ENCODE peak calls at places on chromosome 17, in six cellular contexts. C is skeletal muscle cell, Z is psoas muscle, B is Panc1, P is IMR-90, A is fibroblast of villous mesenchyme. J is an unnamed sample.

GRCh38 chr17:20063665-20064648 is 54.8 kb downstream of the SPECC1 start:
- DNase-seq in Z (peak), B (peak), C (peak), A (peak), P (peak), J (peak)

GRCh38 chr17:61132524-61133025 is 267.1 kb upstream of the TBX2 start:
- DNase-seq in Z (no peak), P (no peak), C (no peak), A (no peak), B (no peak), J (no peak)

GRCh38 chr17:74430706-74431567 is 951 bp upstream of the GPRC5C start:
- DNase-seq in B (no peak), Z (peak), C (no peak), A (peak), P (peak), J (peak)

GRCh38 chr17:38469875-38470274 is 41.6 kb downstream of the ARHGAP23 start:
- DNase-seq in Z (peak), A (peak), B (no peak), C (no peak), P (peak), J (peak)

GRCh38 chr17:34226011-34226410 is 29.1 kb upstream of the CCL2 start:
- DNase-seq in Z (no peak), C (no peak), B (no peak), A (no peak), P (peak), J (peak)

GRCh38 chr17:64061157-64061898 is 40.9 kb upstream of the ICAM2 start:
- DNase-seq in B (no peak), A (peak), P (peak), C (no peak), Z (no peak), J (no peak)

GRCh38 chr17:49240619-49241018 is 10.0 kb upstream of the PHOSPHO1 start:
- DNase-seq in P (no peak), A (no peak), C (no peak), B (no peak), Z (no peak), J (no peak)

GRCh38 chr17:68809148-68809547 is 146.0 kb downstream of the ABCA8 start:
- DNase-seq in B (no peak), Z (no peak), P (no peak), A (no peak), C (no peak), J (no peak)

GRCh38 chr17:8965394-8966168 is at the start of gene PIK3R5:
- DNase-seq in Z (peak), B (no peak), A (no peak), C (no peak), P (no peak), J (no peak)

GRCh38 chr17:10683853-10684252 is 13.5 kb downstream of the SCO1 start:
- DNase-seq in Z (no peak), P (peak), C (no peak), A (peak), B (no peak), J (peak)

GRCh38 chr17:45234641-45235040 is 13.0 kb downstream of the FMNL1 start:
- DNase-seq in A (no peak), B (no peak), C (no peak), Z (no peak), P (no peak), J (no peak)

GRCh38 chr17:73639926-73640325 is 4.3 kb downstream of the SDK2 start:
- DNase-seq in A (no peak), B (no peak), P (no peak), Z (no peak), C (no peak), J (no peak)

GRCh38 chr17:38591759-38592241 is 14.0 kb downstream of the SRCIN1 start:
- DNase-seq in P (no peak), A (no peak), Z (no peak), C (no peak), B (no peak), J (peak)

GRCh38 chr17:7016406-7016805 is 4.0 kb downstream of the RNASEK start:
- DNase-seq in B (no peak), C (no peak), A (no peak), Z (no peak), P (no peak), J (no peak)

GRCh38 chr17:48023408-48024148 is 14.0 kb downstream of the COPZ2 start:
- DNase-seq in A (no peak), B (peak), P (peak), Z (peak), C (no peak), J (peak)

GRCh38 chr17:6948562-6948961 is 47.3 kb upstream of the ALOX12 start:
- DNase-seq in B (no peak), A (no peak), Z (no peak), C (no peak), P (no peak), J (no peak)

GRCh38 chr17:43689814-43690213 is 28.1 kb upstream of the MEOX1 start:
- DNase-seq in B (no peak), P (no peak), A (no peak), C (no peak), Z (no peak), J (no peak)

GRCh38 chr17:27654136-27654535 is 23.1 kb downstream of the LGALS9 start:
- DNase-seq in B (no peak), C (no peak), Z (no peak), A (no peak), P (no peak), J (no peak)

GRCh38 chr17:27526603-27527002 is 70.4 kb downstream of the KSR1 start:
- DNase-seq in B (no peak), Z (peak), A (peak), C (no peak), P (peak), J (peak)

GRCh38 chr17:81157848-81158687 is 7.2 kb upstream of the PVALEF start:
- DNase-seq in A (no peak), P (no peak), C (no peak), B (no peak), Z (peak), J (no peak)

GRCh38 chr17:81158688-81159590 is 6.4 kb upstream of the PVALEF start:
- DNase-seq in A (no peak), Z (peak), B (no peak), C (no peak), P (no peak), J (no peak)

GRCh38 chr17:81160747-81161453 is 4.4 kb upstream of the PVALEF start:
- DNase-seq in P (no peak), A (no peak), B (no peak), Z (no peak), C (no peak), J (no peak)

GRCh38 chr17:81160306-81160705 is 5.0 kb upstream of the PVALEF start:
- DNase-seq in A (no peak), Z (peak), P (no peak), B (no peak), C (no peak), J (no peak)

DNA sequence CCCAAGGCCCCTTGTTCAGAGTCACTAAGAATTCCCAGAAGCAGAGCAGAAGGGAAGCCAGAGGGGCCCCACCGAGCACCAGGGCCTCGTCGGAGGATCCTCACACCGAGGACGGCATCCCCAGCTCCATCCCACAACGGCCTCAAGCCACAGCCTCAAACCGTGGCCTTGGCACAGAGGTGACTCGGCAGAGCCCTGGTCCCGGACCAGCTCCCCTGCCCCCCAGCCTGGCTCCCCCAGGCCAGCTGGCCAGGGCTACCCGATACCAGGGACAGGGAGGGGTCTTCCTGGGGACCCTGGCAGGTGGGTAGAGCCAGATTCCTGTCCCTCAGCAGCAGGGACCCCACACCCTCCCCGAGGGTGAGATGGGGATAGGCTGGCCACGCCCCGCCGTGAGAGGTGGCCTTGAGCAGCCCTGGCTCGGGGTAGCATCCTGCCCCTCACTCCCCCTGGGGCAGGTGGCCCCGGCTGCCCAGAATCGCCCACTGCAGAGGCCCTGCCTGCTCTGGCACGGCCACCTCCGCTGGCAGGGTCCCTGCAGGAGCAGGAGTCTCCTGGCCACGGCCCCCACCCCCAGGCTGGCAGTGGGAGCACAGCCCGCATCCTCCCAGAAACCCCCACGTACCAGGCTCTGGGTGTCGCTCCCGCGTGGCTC is 5.6 kb upstream of the PVALEF start:
- DNase-seq in Z (peak), C (no peak), P (no peak), A (no peak), B (no peak), J (no peak)
- H3K4me3 ChIP-seq in Z (peak), C (no peak), P (no peak), A (no peak), B (no peak), J (no peak)

DNA sequence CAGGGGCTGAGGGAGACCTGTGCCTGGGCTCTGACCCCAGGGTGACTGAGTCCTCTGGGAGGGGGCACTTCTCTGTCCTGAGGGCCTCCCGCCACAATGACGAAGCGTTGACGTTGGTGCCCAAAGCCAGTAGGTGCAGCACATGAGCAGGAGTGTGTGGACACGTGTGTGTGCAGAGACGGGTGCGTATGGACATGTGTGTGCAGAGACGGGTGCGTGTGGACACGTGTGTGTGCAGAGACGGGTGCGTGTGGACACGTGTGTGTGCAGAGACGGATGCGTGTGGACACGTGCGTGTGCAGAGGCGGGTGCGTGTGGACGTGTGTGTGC is 726 bp upstream of the CD7 start:
- DNase-seq in B (no peak), A (no peak), Z (no peak), P (no peak), C (no peak), J (no peak)
- H3K4me3 ChIP-seq in B (no peak), A (no peak), Z (no peak), P (no peak), C (no peak), J (no peak)

GRCh38 chr17:3961564-3962047 is 2.6 kb downstream of the ATP2A3 start:
- DNase-seq in C (no peak), Z (no peak), P (no peak), B (no peak), A (no peak), J (no peak)
- H3K4me3 ChIP-seq in C (no peak), Z (no peak), P (no peak), B (no peak), A (no peak), J (no peak)

GRCh38 chr17:21463779-21464407 is 87.7 kb downstream of the KCNJ12 start:
- DNase-seq in Z (no peak), C (no peak), B (no peak), P (no peak), A (peak), J (no peak)
- H3K4me3 ChIP-seq in Z (peak), C (no peak), B (no peak), P (no peak), A (no peak), J (no peak)

GRCh38 chr17:57356722-57357391 is 100.5 kb downstream of the MSI2 start:
- DNase-seq in A (no peak), C (no peak), P (no peak), B (no peak), Z (no peak), J (no peak)

GRCh38 chr17:57355090-57355859 is 99.0 kb downstream of the MSI2 start:
- DNase-seq in Z (no peak), C (no peak), B (no peak), P (no peak), A (no peak), J (no peak)

GRCh38 chr17:57352658-57353057 is 96.3 kb downstream of the MSI2 start:
- DNase-seq in C (no peak), P (no peak), A (no peak), Z (no peak), B (no peak), J (no peak)

GRCh38 chr17:57356153-57356721 is 99.9 kb downstream of the MSI2 start:
- DNase-seq in B (no peak), Z (no peak), C (no peak), A (no peak), P (no peak), J (no peak)

DNA sequence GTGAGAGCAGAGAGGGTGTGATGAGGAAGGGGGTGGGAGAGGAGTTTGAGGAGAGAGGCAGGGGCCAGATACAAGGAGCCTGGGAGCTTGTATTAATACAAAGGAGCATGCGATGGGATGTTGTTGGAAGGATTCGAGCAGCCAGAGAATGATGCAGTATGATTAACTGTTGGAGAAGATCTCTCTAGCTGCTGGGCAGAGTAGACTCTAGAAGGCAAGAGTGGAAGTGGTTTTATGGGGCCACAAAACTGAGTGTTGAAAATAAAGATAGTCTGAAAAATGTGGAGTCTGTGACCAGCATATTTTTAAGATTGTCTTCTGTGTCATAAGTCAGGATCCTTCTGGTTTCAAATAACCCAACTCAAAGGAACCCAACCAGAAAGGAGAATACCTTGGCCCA is 98.3 kb downstream of the MSI2 start:
- DNase-seq in B (no peak), P (no peak), C (no peak), Z (no peak), A (no peak), J (no peak)
- H3K4me3 ChIP-seq in B (no peak), P (no peak), C (no peak), Z (no peak), A (no peak), J (no peak)